ENCODE peak calls at places on chromosomes 2 and 18, in seven cellular contexts. A, Z, U, V, X, L and E are unnamed samples.

GRCh38 chr2:27655155-27655951 is 8.1 kb downstream of the SUPT7L start:
- DNase-seq in V (no peak), U (no peak), Z (no peak), A (no peak), X (no peak), L (peak), E (no peak)

GRCh38 chr2:74414913-74415761 is 6.3 kb downstream of the C2orf81 start:
- DNase-seq in U (peak), L (peak), X (no peak), A (peak), Z (peak), V (peak), E (peak)

GRCh38 chr2:222294996-222295367 is 3.8 kb downstream of the PAX3 start:
- DNase-seq in Z (no peak), L (no peak), A (no peak), V (no peak), U (no peak), X (no peak), E (peak)

GRCh38 chr2:1730047-1730937 is 14.0 kb downstream of the PXDN start:
- DNase-seq in Z (peak), V (no peak), L (peak), X (no peak), U (peak), A (peak), E (peak)

GRCh38 chr2:109457811-109458210 is 156.0 kb downstream of the SEPTIN10 start:
- DNase-seq in V (no peak), L (no peak), X (no peak), A (no peak), U (no peak), Z (peak), E (peak)

GRCh38 chr2:240952496-240953246 is 45.7 kb upstream of the SNED1 start:
- DNase-seq in U (peak), Z (peak), A (peak), V (no peak), L (no peak), X (no peak), E (peak)

GRCh38 chr2:219726916-219727315 is 99.5 kb downstream of the SLC4A3 start:
- DNase-seq in Z (no peak), A (no peak), U (no peak), V (no peak), X (no peak), L (no peak), E (peak)

GRCh38 chr18:54358495-54358793 is 738 bp downstream of the C18orf54 start:
- DNase-seq in X (no peak), V (no peak), U (no peak), A (no peak), L (peak), Z (no peak), E (no peak)

GRCh38 chr18:78727057-78727739 is 252.4 kb upstream of the SALL3 start:
- DNase-seq in U (no peak), A (no peak), Z (peak), V (no peak), L (no peak), X (no peak), E (no peak)

GRCh38 chr2:66427219-66427768 is 7.6 kb upstream of the MEIS1 start:
- DNase-seq in U (no peak), A (no peak), V (no peak), X (no peak), Z (no peak), L (no peak), E (no peak)
- H3K4me3 ChIP-seq in U (no peak), A (no peak), V (no peak), X (no peak), Z (no peak), L (no peak), E (no peak)

GRCh38 chr2:177275041-177275440 is 10.5 kb upstream of the NFE2L2 start:
- DNase-seq in U (no peak), A (no peak), Z (no peak), V (no peak), X (no peak), L (peak), E (no peak)
- H3K4me3 ChIP-seq in U (no peak), A (no peak), Z (no peak), V (no peak), X (no peak), L (no peak), E (no peak)

DNA sequence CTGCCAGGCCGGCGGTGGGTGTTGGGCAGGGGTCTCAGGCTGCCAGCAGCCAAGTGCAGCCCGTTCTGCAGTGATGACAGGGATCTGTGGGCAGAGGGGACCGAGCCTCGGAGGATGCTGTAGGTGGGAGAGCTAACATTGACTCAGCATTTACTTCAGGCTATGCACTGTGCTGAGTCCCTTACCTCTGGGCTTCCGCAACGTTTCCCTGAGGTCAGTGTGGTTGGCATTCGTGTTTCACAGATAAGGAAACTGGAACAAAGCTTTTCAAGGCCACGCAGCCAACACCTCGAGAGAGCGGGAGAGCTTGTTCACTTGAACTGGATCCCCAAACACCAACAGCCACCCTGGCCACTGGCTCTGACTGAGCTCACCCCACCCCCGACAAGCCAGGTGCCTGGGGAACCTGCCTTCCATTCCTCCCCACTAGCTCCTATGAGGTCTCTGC is 839 bp upstream of the GPR148 start:
- DNase-seq in V (peak), Z (no peak), A (peak), X (peak), L (no peak), U (no peak), E (peak)
- H3K4me3 ChIP-seq in V (peak), Z (no peak), A (no peak), X (no peak), L (no peak), U (peak), E (peak)

GRCh38 chr18:32091325-32091723 is 350 bp upstream of the RNF138 start:
- DNase-seq in U (no peak), V (no peak), L (no peak), X (no peak), A (no peak), Z (no peak), E (no peak)
- H3K4me3 ChIP-seq in U (peak), V (peak), L (peak), X (peak), A (peak), Z (no peak), E (peak)

GRCh38 chr2:63053889-63054725 is 3.5 kb downstream of the OTX1 start:
- DNase-seq in L (no peak), U (no peak), Z (no peak), V (no peak), X (no peak), A (no peak), E (peak)

GRCh38 chr2:63053235-63053888 is 2.7 kb downstream of the OTX1 start:
- DNase-seq in L (no peak), U (no peak), A (no peak), V (no peak), Z (no peak), X (no peak), E (peak)

GRCh38 chr2:63050916-63051794 is 525 bp downstream of the OTX1 start:
- DNase-seq in U (no peak), A (no peak), Z (no peak), X (no peak), V (no peak), L (no peak), E (peak)

GRCh38 chr2:63051795-63052333 is 1.2 kb downstream of the OTX1 start:
- DNase-seq in U (no peak), A (no peak), V (no peak), Z (no peak), L (no peak), X (no peak), E (peak)

GRCh38 chr2:63052411-63053234 is 2.0 kb downstream of the OTX1 start:
- DNase-seq in V (no peak), U (no peak), Z (no peak), X (no peak), L (no peak), A (no peak), E (peak)
- H3K4me3 ChIP-seq in V (no peak), U (no peak), Z (no peak), X (no peak), L (no peak), A (no peak), E (no peak)

GRCh38 chr2:216632321-216632951 is 784 bp upstream of the IGFBP2 start:
- DNase-seq in A (no peak), V (no peak), Z (no peak), U (no peak), L (no peak), X (no peak), E (no peak)
- H3K4me3 ChIP-seq in A (no peak), V (no peak), Z (no peak), U (no peak), L (no peak), X (no peak), E (peak)

DNA sequence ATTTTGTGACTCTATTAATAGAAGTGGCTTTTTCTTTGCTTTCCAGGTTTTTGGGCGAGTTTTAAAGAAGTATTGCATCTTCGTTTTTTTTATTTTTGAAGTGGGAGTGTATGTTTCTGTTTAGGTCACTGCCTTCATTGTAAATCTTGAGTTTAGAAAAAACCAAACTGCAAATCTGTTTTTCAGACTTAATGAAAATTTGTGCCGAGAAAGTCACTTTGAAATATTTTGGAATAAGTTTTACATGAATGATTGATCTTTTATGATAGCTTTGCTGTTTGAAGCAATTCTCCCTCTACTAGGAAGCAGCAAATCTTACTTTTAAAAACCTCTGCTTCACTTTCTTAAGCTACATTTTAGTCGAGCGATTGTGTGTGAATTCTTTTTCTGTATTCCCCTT is 2.2 kb downstream of the SMAD4 start:
- DNase-seq in Z (no peak), A (no peak), V (no peak), X (no peak), L (no peak), U (no peak), E (no peak)
- H3K4me3 ChIP-seq in Z (no peak), A (peak), V (no peak), X (no peak), L (peak), U (peak), E (no peak)

GRCh38 chr2:211487746-211488145 is 931.3 kb downstream of the CPS1 start:
- DNase-seq in Z (no peak), U (no peak), A (no peak), L (no peak), X (no peak), V (no peak), E (no peak)
- H3K4me3 ChIP-seq in Z (no peak), U (no peak), A (no peak), L (no peak), X (no peak), V (no peak), E (no peak)

GRCh38 chr18:49073431-49073830 is 122.7 kb upstream of the SMAD7 start:
- DNase-seq in Z (no peak), X (no peak), V (no peak), U (no peak), A (no peak), L (peak), E (no peak)

GRCh38 chr18:49072940-49073339 is 122.2 kb upstream of the SMAD7 start:
- DNase-seq in A (no peak), Z (no peak), U (no peak), V (no peak), X (no peak), L (peak), E (no peak)

GRCh38 chr18:49071365-49071764 is 120.6 kb upstream of the SMAD7 start:
- DNase-seq in U (no peak), Z (no peak), A (no peak), V (no peak), L (no peak), X (no peak), E (no peak)

GRCh38 chr18:49071776-49072175 is 121.0 kb upstream of the SMAD7 start:
- DNase-seq in U (no peak), A (no peak), X (no peak), Z (no peak), L (no peak), V (no peak), E (no peak)

GRCh38 chr18:49072524-49072934 is 121.8 kb upstream of the SMAD7 start:
- DNase-seq in U (no peak), A (peak), X (no peak), L (peak), V (no peak), Z (no peak), E (no peak)
- H3K4me3 ChIP-seq in U (no peak), A (peak), X (no peak), L (no peak), V (no peak), Z (no peak), E (no peak)